ENCODE peak calls at places on chromosomes 13 and 19, in seven cellular contexts. J is stimulated activated CD4-positive, alpha-beta T cell treated with anti-CD3 and anti-CD28 coated beads, Interleukin-2, amount 100 ng/mL, for 48 hours; K is neural crest cell; Z is D341Med; H is uterus; X is Panc1; B is GF-D8. G is an unnamed sample.

GRCh38 chr13:28316129-28316528 is 177.8 kb downstream of the PAN3 start:
- DNase-seq in X (no peak), K (no peak), Z (no peak), H (no peak), B (no peak), J (no peak), G (peak)

GRCh38 chr19:28500319-28500718 is 712.6 kb downstream of the UQCRFS1 start:
- DNase-seq in B (peak), H (no peak), J (no peak), X (no peak), Z (no peak), K (no peak), G (no peak)

GRCh38 chr13:24168392-24168750 is 7.9 kb downstream of the SPATA13 start:
- DNase-seq in X (no peak), J (no peak), Z (no peak), B (no peak), H (no peak), K (no peak), G (no peak)

GRCh38 chr19:39831679-39832078 is 2.3 kb downstream of the DYRK1B start:
- DNase-seq in B (no peak), J (no peak), Z (no peak), H (no peak), K (no peak), X (no peak), G (no peak)

GRCh38 chr19:18832331-18833140 is 777 bp downstream of the UPF1 start:
- DNase-seq in Z (peak), J (no peak), H (no peak), K (no peak), B (no peak), X (no peak), G (peak)

GRCh38 chr13:94195715-94196114 is 283.8 kb downstream of the DCT start:
- DNase-seq in Z (no peak), K (no peak), J (no peak), X (no peak), B (no peak), H (no peak), G (no peak)

GRCh38 chr13:84080748-84081530 is 198.7 kb upstream of the SLITRK1 start:
- DNase-seq in J (no peak), K (no peak), B (no peak), H (no peak), X (no peak), Z (no peak), G (no peak)

GRCh38 chr19:48391100-48392005 is at the start of gene KDELR1:
- DNase-seq in Z (peak), H (peak), J (peak), X (no peak), K (peak), B (no peak), G (peak)

GRCh38 chr13:42574435-42575311 is 721 bp downstream of the TNFSF11 start:
- DNase-seq in B (no peak), J (peak), H (no peak), Z (peak), K (no peak), X (no peak), G (peak)

GRCh38 chr19:2653717-2654584 is 48.5 kb downstream of the GNG7 start:
- DNase-seq in X (no peak), J (no peak), H (no peak), K (no peak), Z (no peak), B (no peak), G (peak)

GRCh38 chr13:114146629-114147028 is 14.2 kb upstream of the RASA3 start:
- DNase-seq in B (no peak), H (no peak), J (no peak), X (no peak), Z (peak), K (no peak), G (no peak)

GRCh38 chr19:15421726-15422260 is 3.0 kb upstream of the AKAP8L start:
- DNase-seq in H (no peak), X (no peak), K (no peak), J (no peak), Z (peak), B (no peak), G (no peak)

GRCh38 chr19:38057954-38058690 is 151.1 kb downstream of the SIPA1L3 start:
- DNase-seq in H (no peak), Z (peak), X (no peak), B (no peak), J (no peak), K (no peak), G (peak)

GRCh38 chr19:49415102-49415809 is 8.0 kb downstream of the PTH2 start:
- DNase-seq in J (no peak), H (no peak), Z (no peak), K (no peak), X (no peak), B (peak), G (no peak)

GRCh38 chr19:6023936-6024335 is 46.0 kb upstream of the RANBP3 start:
- DNase-seq in J (no peak), Z (no peak), B (no peak), K (no peak), X (no peak), H (no peak), G (no peak)

GRCh38 chr19:46009530-46010510 is 13.0 kb downstream of the PGLYRP1 start:
- DNase-seq in H (peak), K (peak), J (peak), X (no peak), B (no peak), Z (peak), G (peak)

GRCh38 chr13:91785435-91786137 is 387.2 kb downstream of the GPC5 start:
- DNase-seq in H (no peak), J (no peak), K (no peak), B (no peak), Z (peak), X (no peak), G (no peak)

GRCh38 chr13:98263841-98264240 is 86.8 kb upstream of the RNF113B start:
- DNase-seq in K (no peak), B (no peak), J (no peak), Z (no peak), X (no peak), H (no peak), G (no peak)

GRCh38 chr13:28204690-28205443 is 66.5 kb downstream of the PAN3 start:
- DNase-seq in H (no peak), B (no peak), X (no peak), K (no peak), J (peak), Z (no peak), G (no peak)

GRCh38 chr19:44846455-44847143 is 502 bp downstream of the NECTIN2 start:
- DNase-seq in J (no peak), Z (peak), H (peak), B (no peak), X (no peak), K (peak), G (peak)

GRCh38 chr13:109998808-109999528 is 212.6 kb upstream of the IRS2 start:
- DNase-seq in K (no peak), J (no peak), H (no peak), X (no peak), B (peak), Z (no peak), G (no peak)

GRCh38 chr19:16078311-16078758 is 2.0 kb downstream of the TPM4 start:
- DNase-seq in H (peak), B (no peak), Z (no peak), X (no peak), K (no peak), J (no peak), G (peak)

GRCh38 chr19:42140125-42140754 is 8.0 kb upstream of the POU2F2 start:
- DNase-seq in K (peak), Z (no peak), J (no peak), X (no peak), H (no peak), B (no peak), G (peak)

GRCh38 chr19:49264258-49264657 is 60.7 kb downstream of the SLC6A16 start:
- DNase-seq in Z (no peak), K (no peak), X (no peak), J (no peak), H (no peak), B (no peak), G (no peak)

GRCh38 chr19:10565028-10565566 is 713 bp downstream of the KRI1 start:
- DNase-seq in Z (peak), J (no peak), B (peak), K (no peak), H (no peak), X (no peak), G (no peak)

GRCh38 chr19:46201413-46202310 is 27.9 kb upstream of the IGFL1 start:
- DNase-seq in H (no peak), K (no peak), J (no peak), Z (no peak), X (no peak), B (no peak), G (no peak)

GRCh38 chr13:111048387-111048786 is 66.7 kb upstream of the ARHGEF7 start:
- DNase-seq in J (no peak), X (no peak), B (no peak), K (no peak), H (no peak), Z (no peak), G (no peak)

GRCh38 chr13:110797230-110797877 is 83.9 kb downstream of the ING1 start:
- DNase-seq in Z (no peak), B (no peak), K (no peak), X (no peak), J (no peak), H (no peak), G (no peak)

GRCh38 chr13:55577082-55577846 is 1563.5 kb upstream of the PRR20A start:
- DNase-seq in J (no peak), X (no peak), H (no peak), Z (no peak), B (no peak), K (no peak), G (peak)

G was measured in ELF-1.